ENCODE peak calls at places on chromosomes 5 and 9, in four cellular contexts. One of them, this sample, is unnamed.

GRCh38 chr5:74378464-74378863 is 262.1 kb downstream of the ENC1 start:
- DNase-seq in neural crest cell: no peak
- DNase-seq in NCI-H1092: no peak
- DNase-seq in iPS-NIHi11: no peak
- DNase-seq in this sample: peak; percentile 50

GRCh38 chr9:105062222-105062850 is 134.4 kb upstream of the ABCA1 start:
- DNase-seq in iPS-NIHi11: no peak
- DNase-seq in neural crest cell: no peak
- DNase-seq in NCI-H1092: no peak
- DNase-seq in this sample: no peak

GRCh38 chr5:116898917-116899316 is 324.3 kb upstream of the SEMA6A start:
- DNase-seq in neural crest cell: no peak
- DNase-seq in iPS-NIHi11: no peak
- DNase-seq in NCI-H1092: no peak
- DNase-seq in this sample: no peak

GRCh38 chr9:21825637-21826036 is 23.2 kb downstream of the MTAP start:
- DNase-seq in neural crest cell: no peak
- DNase-seq in iPS-NIHi11: no peak
- DNase-seq in NCI-H1092: no peak
- DNase-seq in this sample: no peak

GRCh38 chr5:162067651-162068411 is at the start of gene GABRG2:
- DNase-seq in iPS-NIHi11: peak; percentile 12
- DNase-seq in NCI-H1092: no peak
- DNase-seq in neural crest cell: no peak
- DNase-seq in this sample: no peak

GRCh38 chr5:43309657-43310056 is 3.6 kb downstream of the HMGCS1 start:
- DNase-seq in iPS-NIHi11: no peak
- DNase-seq in neural crest cell: no peak
- DNase-seq in NCI-H1092: no peak
- DNase-seq in this sample: peak; percentile 44

GRCh38 chr9:95003694-95004451 is 277.4 kb downstream of the AOPEP start:
- DNase-seq in NCI-H1092: no peak
- DNase-seq in iPS-NIHi11: peak; percentile 67
- DNase-seq in neural crest cell: no peak
- DNase-seq in this sample: peak; percentile 84

GRCh38 chr5:29983528-29984152 is 1209.8 kb upstream of the CDH6 start:
- DNase-seq in NCI-H1092: no peak
- DNase-seq in iPS-NIHi11: no peak
- DNase-seq in neural crest cell: no peak
- DNase-seq in this sample: no peak

GRCh38 chr5:40960027-40960426 is 50.7 kb downstream of the C7 start:
- DNase-seq in neural crest cell: no peak
- DNase-seq in NCI-H1092: no peak
- DNase-seq in iPS-NIHi11: no peak
- DNase-seq in this sample: no peak

GRCh38 chr5:54701179-54701578 is 183.6 kb downstream of the SNX18 start:
- DNase-seq in neural crest cell: no peak
- DNase-seq in iPS-NIHi11: peak; percentile 55
- DNase-seq in NCI-H1092: no peak
- DNase-seq in this sample: peak; percentile 97

GRCh38 chr5:171673328-171673727 is 112.3 kb upstream of the SMIM23 start:
- DNase-seq in iPS-NIHi11: no peak
- DNase-seq in NCI-H1092: peak; percentile 38
- DNase-seq in neural crest cell: no peak
- DNase-seq in this sample: peak; percentile 16

This sample was measured in astrocyte of the hippocampus.